ENCODE peak calls at places on chromosome 12, in six cellular contexts. U, N, J, D, C and R are unnamed samples.

GRCh38 chr12:118064608-118065007 is 3.6 kb upstream of the WSB2 start:
- DNase-seq in U (no peak), N (no peak), J (no peak), D (no peak), C (no peak), R (no peak)

GRCh38 chr12:102800565-102800964 is 116.5 kb downstream of the PAH start:
- DNase-seq in U (no peak), N (no peak), J (no peak), D (no peak), C (no peak), R (no peak)

GRCh38 chr12:1605129-1606020 is 11.0 kb upstream of the FBXL14 start:
- DNase-seq in U (peak; percentile 79), N (no peak), J (peak; percentile 51), D (peak; percentile 91), C (peak; percentile 78), R (peak; percentile 86)

GRCh38 chr12:2064078-2064507 is 11.3 kb downstream of the CACNA1C start:
- DNase-seq in U (peak; percentile 86), N (no peak), J (peak; percentile 93), D (peak; percentile 68), C (no peak), R (peak; percentile 59)

GRCh38 chr12:65937181-65937641 is 112.9 kb downstream of the HMGA2 start:
- DNase-seq in U (peak; percentile 38), N (no peak), J (no peak), D (peak; percentile 51), C (peak; percentile 66), R (peak; percentile 35)

GRCh38 chr12:50050410-50051280 is 6.8 kb upstream of the ASIC1 start:
- DNase-seq in U (peak; percentile 60), N (no peak), J (no peak), D (peak; percentile 75), C (no peak), R (peak; percentile 47)

GRCh38 chr12:106084048-106084671 is 54.6 kb downstream of the NUAK1 start:
- DNase-seq in U (peak; percentile 98), N (no peak), J (no peak), D (peak; percentile 81), C (peak; percentile 40), R (peak; percentile 88)

GRCh38 chr12:80299976-80300375 is 144.1 kb upstream of the PTPRQ start:
- DNase-seq in U (no peak), N (no peak), J (peak; percentile 92), D (peak; percentile 5), C (no peak), R (no peak)

GRCh38 chr12:123132951-123133619 is 17.8 kb downstream of the PITPNM2 start:
- DNase-seq in U (no peak), N (no peak), J (no peak), D (no peak), C (no peak), R (no peak)

GRCh38 chr12:7001921-7002591 is 16.2 kb downstream of the LPCAT3 start:
- DNase-seq in U (no peak), N (no peak), J (no peak), D (no peak), C (no peak), R (no peak)

GRCh38 chr12:13088503-13088902 is 15.0 kb downstream of the GSG1 start:
- DNase-seq in U (no peak), N (no peak), J (no peak), D (no peak), C (no peak), R (no peak)

GRCh38 chr12:49720214-49720613 is 13.0 kb upstream of the FMNL3 start:
- DNase-seq in U (no peak), N (no peak), J (no peak), D (peak; percentile 51), C (no peak), R (no peak)

GRCh38 chr12:14997998-14998397 is 25.2 kb downstream of the PDE6H start:
- DNase-seq in U (no peak), N (no peak), J (no peak), D (no peak), C (no peak), R (no peak)

GRCh38 chr12:108371801-108372344 is 32.8 kb upstream of the CMKLR1 start:
- DNase-seq in U (peak; percentile 84), N (no peak), J (no peak), D (peak; percentile 94), C (no peak), R (peak; percentile 47)

GRCh38 chr12:121930862-121931261 is 12.5 kb downstream of the CFAP251 start:
- DNase-seq in U (no peak), N (no peak), J (no peak), D (no peak), C (no peak), R (no peak)

GRCh38 chr12:89947437-89948265 is 239.0 kb upstream of the ATP2B1 start:
- DNase-seq in U (peak; percentile 91), N (no peak), J (no peak), D (peak; percentile 90), C (no peak), R (peak; percentile 95)

GRCh38 chr12:31989987-31990386 is 30.8 kb downstream of the RESF1 start:
- DNase-seq in U (peak; percentile 59), N (peak; percentile 36), J (no peak), D (no peak), C (no peak), R (peak; percentile 18)

GRCh38 chr12:31991146-31991545 is 31.9 kb downstream of the RESF1 start:
- DNase-seq in U (no peak), N (no peak), J (no peak), D (no peak), C (no peak), R (no peak)

GRCh38 chr12:31984806-31985591 is 25.8 kb downstream of the RESF1 start:
- DNase-seq in U (no peak), N (no peak), J (no peak), D (no peak), C (no peak), R (no peak)

GRCh38 chr12:31989571-31989970 is 30.4 kb downstream of the RESF1 start:
- DNase-seq in U (no peak), N (no peak), J (no peak), D (no peak), C (no peak), R (no peak)

GRCh38 chr12:31985832-31986231 is 26.6 kb downstream of the RESF1 start:
- DNase-seq in U (no peak), N (no peak), J (no peak), D (no peak), C (no peak), R (no peak)
- H3K9me3 ChIP-seq in U (no peaks in the 10 kb centered on the region), N (no peaks in the 10 kb centered on the region), J (no peaks in the 10 kb centered on the region), D (no peaks in the 10 kb centered on the region), C (peaks cover 9% of the 10 kb centered on the region), R (no peaks in the 10 kb centered on the region)

GRCh38 chr12:30797689-30798088 is 42.9 kb upstream of the CAPRIN2 start:
- DNase-seq in U (no peak), N (no peak), J (no peak), D (peak; percentile 14), C (no peak), R (no peak)
- H3K4me2 ChIP-seq in U (no peak overlapping the region), N (no peak overlapping the region), J (no peak overlapping the region), D (peak overlapping the region; percentile 95), C (peak overlapping the region; percentile 96), R (no peak overlapping the region)

DNA sequence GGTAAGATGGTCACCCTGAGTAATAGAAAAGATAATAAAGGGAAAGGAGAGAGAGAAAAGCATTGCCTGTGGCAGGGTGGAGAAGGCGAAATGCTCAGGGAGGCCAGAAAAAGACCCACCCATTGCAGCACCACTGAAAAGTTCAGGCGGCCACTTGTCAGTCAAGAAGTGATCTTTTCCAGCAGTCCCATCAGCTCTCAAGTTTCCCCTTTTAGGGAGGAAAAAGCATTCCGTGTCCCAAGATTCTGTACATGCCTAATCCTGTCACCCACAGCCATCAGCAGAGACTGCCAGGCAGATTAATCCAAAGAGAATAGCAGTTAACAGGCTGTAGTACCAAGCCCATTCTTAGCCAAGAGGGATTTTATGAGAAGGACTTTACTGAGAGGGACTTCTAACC is 11.9 kb downstream of the SLC38A1 start:
- DNase-seq in U (no peak), N (no peak), J (no peak), D (no peak), C (no peak), R (no peak)
- H3K9me3 ChIP-seq in U (no peaks in the 10 kb centered on the region), N (no peaks in the 10 kb centered on the region), J (no peaks in the 10 kb centered on the region), D (no peaks in the 10 kb centered on the region), C (no peaks in the 10 kb centered on the region), R (no peaks in the 10 kb centered on the region)

DNA sequence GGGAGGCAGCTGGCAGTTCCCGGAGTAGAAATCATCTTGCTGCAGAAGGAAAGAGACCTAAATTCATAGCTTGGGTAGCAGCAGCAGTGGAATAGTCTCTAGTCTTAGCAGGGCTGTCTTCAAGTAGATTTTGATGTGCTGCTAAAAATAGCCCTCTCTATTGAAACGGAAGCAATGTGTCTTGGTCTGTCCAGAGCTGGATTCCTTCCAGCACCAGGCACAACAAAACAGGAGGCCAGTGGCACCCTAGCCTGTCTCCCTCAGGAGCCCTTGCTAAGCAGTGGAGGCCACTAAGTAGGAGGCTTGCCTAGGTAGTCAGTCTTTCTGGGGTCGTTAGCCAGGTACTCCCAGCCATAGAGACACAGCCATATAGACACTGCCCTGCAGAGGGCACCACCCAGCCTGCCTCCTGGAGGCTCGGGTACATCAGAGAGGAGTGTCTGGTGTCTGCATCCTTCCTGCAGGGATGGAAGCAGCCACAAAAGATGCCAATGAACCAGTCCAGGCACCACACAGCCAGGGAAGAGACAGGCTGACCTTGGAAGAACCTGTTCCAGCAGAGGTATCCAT is 97.5 kb downstream of the CRACR2A start:
- DNase-seq in U (no peak), N (no peak), J (no peak), D (peak; percentile 37), C (no peak), R (no peak)
- H3K4me2 ChIP-seq in U (no peak overlapping the region), N (no peak overlapping the region), J (no peak overlapping the region), D (no peak overlapping the region), C (no peak overlapping the region), R (no peak overlapping the region)